ENCODE peak calls at places on chromosomes 12 and 14, in five cellular contexts. I, Q, U, E and R are unnamed samples. For H3K4me1, the result is how much of the 10 kb centered on the place peaks cover.

GRCh38 chr14:69059658-69060648 is 80.9 kb upstream of the ACTN1 start:
- DNase-seq in I (no peak), Q (no peak), U (no peak), E (peak), R (no peak)

GRCh38 chr12:67667276-67668073 is 18.9 kb downstream of the DYRK2 start:
- DNase-seq in I (no peak), Q (peak), U (peak), E (no peak), R (no peak)

GRCh38 chr14:68297871-68298468 is 478.4 kb downstream of the RAD51B start:
- DNase-seq in I (no peak), Q (no peak), U (no peak), E (peak), R (peak)

GRCh38 chr12:89863332-89863938 is 154.8 kb upstream of the ATP2B1 start:
- DNase-seq in I (no peak), Q (no peak), U (no peak), E (no peak), R (no peak)

GRCh38 chr12:16531623-16532022 is 74.3 kb downstream of the LMO3 start:
- DNase-seq in I (peak), Q (peak), U (no peak), E (no peak), R (peak)

GRCh38 chr12:87849074-87849473 is 180.1 kb downstream of the C12orf50 start:
- DNase-seq in I (no peak), Q (no peak), U (no peak), E (no peak), R (no peak)

GRCh38 chr12:57516617-57517153 is 3.6 kb downstream of the DDIT3 start:
- DNase-seq in I (no peak), Q (no peak), U (no peak), E (no peak), R (no peak)

GRCh38 chr14:69079188-69079742 is 73.7 kb downstream of the DCAF5 start:
- DNase-seq in I (no peak), Q (no peak), U (no peak), E (peak), R (peak)

GRCh38 chr14:105867961-105868599 is 341.7 kb downstream of the TMEM121 start:
- DNase-seq in I (peak), Q (peak), U (no peak), E (no peak), R (no peak)

GRCh38 chr12:11171953-11172675 is 1.1 kb downstream of the SMIM10L1 start:
- DNase-seq in I (no peak), Q (no peak), U (no peak), E (no peak), R (peak)

GRCh38 chr14:83291716-83292115 is 1758.1 kb upstream of the SEL1L start:
- DNase-seq in I (no peak), Q (no peak), U (no peak), E (no peak), R (no peak)

GRCh38 chr12:114400925-114401324 is 5.0 kb downstream of the TBX5 start:
- DNase-seq in I (no peak), Q (no peak), U (peak), E (no peak), R (no peak)

GRCh38 chr12:60278209-60278608 is 682.4 kb downstream of the SLC16A7 start:
- DNase-seq in I (no peak), Q (no peak), U (no peak), E (no peak), R (no peak)

GRCh38 chr12:43338848-43339526 is 213.0 kb downstream of the ADAMTS20 start:
- DNase-seq in I (no peak), Q (no peak), U (peak), E (peak), R (no peak)

GRCh38 chr14:53516261-53516774 is 363.2 kb upstream of the DDHD1 start:
- DNase-seq in I (no peak), Q (no peak), U (no peak), E (no peak), R (no peak)

GRCh38 chr12:3158851-3159465 is 81.8 kb downstream of the TSPAN9 start:
- DNase-seq in I (no peak), Q (no peak), U (no peak), E (no peak), R (peak)

GRCh38 chr12:12976366-12976765 is 23.7 kb downstream of the HEBP1 start:
- DNase-seq in I (no peak), Q (no peak), U (no peak), E (peak), R (no peak)

GRCh38 chr14:55771242-55772025 is 191.4 kb downstream of the KTN1 start:
- DNase-seq in I (no peak), Q (no peak), U (peak), E (no peak), R (no peak)

GRCh38 chr12:18158774-18159557 is 69.0 kb upstream of the RERGL start:
- DNase-seq in I (no peak), Q (no peak), U (no peak), E (peak), R (peak)

GRCh38 chr12:116152268-116152667 is 125.2 kb downstream of the MED13L start:
- DNase-seq in I (no peak), Q (no peak), U (no peak), E (no peak), R (peak)

GRCh38 chr12:124053855-124054254 is 80.8 kb downstream of the ZNF664 start:
- DNase-seq in I (no peak), Q (peak), U (peak), E (peak), R (peak)

GRCh38 chr12:58301337-58302122 is 360.2 kb downstream of the ATP23 start:
- DNase-seq in I (no peak), Q (no peak), U (no peak), E (no peak), R (peak)

GRCh38 chr14:34053666-34054065 is 102.8 kb upstream of the EGLN3 start:
- DNase-seq in I (no peak), Q (no peak), U (peak), E (no peak), R (no peak)

GRCh38 chr12:2877959-2878732 is 1.1 kb downstream of the RHNO1 start:
- DNase-seq in I (no peak), Q (no peak), U (no peak), E (no peak), R (no peak)

GRCh38 chr12:42296503-42297109 is 29.3 kb downstream of the ZCRB1 start:
- DNase-seq in I (no peak), Q (no peak), U (no peak), E (peak), R (peak)

GRCh38 chr14:61603736-61604135 is 91.6 kb upstream of the HIF1A start:
- DNase-seq in I (no peak), Q (no peak), U (no peak), E (no peak), R (no peak)

GRCh38 chr14:32330356-32331226 is 1.5 kb downstream of the AKAP6 start:
- DNase-seq in I (no peak), Q (no peak), U (no peak), E (no peak), R (peak)

GRCh38 chr14:102500190-102500661 is 9.3 kb downstream of the ANKRD9 start:
- DNase-seq in I (peak), Q (no peak), U (peak), E (no peak), R (no peak)

GRCh38 chr12:68745376-68745903 is 536 bp upstream of the SLC35E3 start:
- DNase-seq in I (no peak), Q (no peak), U (no peak), E (no peak), R (no peak)
- H3K4me3 ChIP-seq in I (peak), Q (peak), U (peak), E (peak), R (peak)

GRCh38 chr12:31324116-31324844 is 1.7 kb downstream of the SINHCAF start:
- DNase-seq in I (peak), Q (peak), U (peak), E (peak), R (peak)

GRCh38 chr12:31321565-31322228 is 4.3 kb downstream of the SINHCAF start:
- DNase-seq in I (no peak), Q (no peak), U (no peak), E (peak), R (no peak)

GRCh38 chr12:31322651-31323248 is 3.2 kb downstream of the SINHCAF start:
- DNase-seq in I (no peak), Q (no peak), U (no peak), E (no peak), R (peak)

GRCh38 chr12:31324845-31325523 is 966 bp downstream of the SINHCAF start:
- DNase-seq in I (peak), Q (peak), U (peak), E (peak), R (peak)

DNA sequence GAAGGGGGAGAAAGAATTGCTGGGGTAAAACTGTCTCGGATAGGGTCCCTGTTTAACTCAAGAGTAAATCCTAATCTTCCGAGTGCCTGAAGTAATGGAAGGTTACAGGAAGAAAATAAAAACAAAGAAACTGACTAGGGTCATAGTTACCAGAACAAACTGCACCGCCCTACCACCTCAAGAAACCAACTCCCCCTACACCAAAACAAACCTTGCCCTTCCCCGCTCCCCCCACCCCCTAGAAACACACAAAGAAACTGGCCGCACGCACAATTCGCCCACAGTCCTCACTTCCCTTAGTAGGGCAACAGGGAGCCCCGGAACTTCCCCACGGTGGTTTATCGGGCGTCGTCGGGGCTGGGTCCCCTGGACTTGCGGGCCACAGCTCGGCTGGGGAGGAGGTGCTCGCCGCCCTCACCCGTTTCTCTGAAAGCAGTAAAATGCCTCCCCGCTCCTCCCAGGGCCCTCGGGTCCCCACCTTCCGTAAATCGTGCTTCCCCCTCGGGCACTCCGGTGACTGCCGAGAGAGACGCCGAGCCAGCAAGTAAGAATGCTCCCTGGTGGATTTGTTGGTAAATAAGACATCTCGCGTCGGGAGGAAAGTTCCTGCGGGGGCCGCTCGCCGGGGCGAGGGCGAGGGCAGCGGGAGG is 2.4 kb downstream of the SINHCAF start:
- DNase-seq in I (no peak), Q (peak), U (peak), E (no peak), R (peak)
- H3K4me1 ChIP-seq in I (under half), Q (under half), U (under half), E (under half), R (under half)

GRCh38 chr12:7130791-7131501 is 775 bp downstream of the CLSTN3 start:
- DNase-seq in I (peak), Q (peak), U (no peak), E (peak), R (no peak)
- H3K4me3 ChIP-seq in I (peak), Q (peak), U (peak), E (peak), R (no peak)

GRCh38 chr12:63149884-63150254 is 1.1 kb downstream of the AVPR1A start:
- DNase-seq in I (no peak), Q (no peak), U (peak), E (no peak), R (no peak)

GRCh38 chr12:63150255-63151060 is 543 bp downstream of the AVPR1A start:
- DNase-seq in I (peak), Q (no peak), U (peak), E (no peak), R (no peak)

GRCh38 chr12:63144556-63144955 is 6.4 kb downstream of the AVPR1A start:
- DNase-seq in I (no peak), Q (no peak), U (no peak), E (no peak), R (no peak)
- H3K4me1 ChIP-seq in I (under half), Q (under half), U (under half), E (under half), R (under half)

GRCh38 chr14:99794156-99794780 is 1.1 kb downstream of the EML1 start:
- DNase-seq in I (no peak), Q (no peak), U (no peak), E (peak), R (no peak)
- H3K4me3 ChIP-seq in I (no peak), Q (peak), U (no peak), E (peak), R (peak)

DNA sequence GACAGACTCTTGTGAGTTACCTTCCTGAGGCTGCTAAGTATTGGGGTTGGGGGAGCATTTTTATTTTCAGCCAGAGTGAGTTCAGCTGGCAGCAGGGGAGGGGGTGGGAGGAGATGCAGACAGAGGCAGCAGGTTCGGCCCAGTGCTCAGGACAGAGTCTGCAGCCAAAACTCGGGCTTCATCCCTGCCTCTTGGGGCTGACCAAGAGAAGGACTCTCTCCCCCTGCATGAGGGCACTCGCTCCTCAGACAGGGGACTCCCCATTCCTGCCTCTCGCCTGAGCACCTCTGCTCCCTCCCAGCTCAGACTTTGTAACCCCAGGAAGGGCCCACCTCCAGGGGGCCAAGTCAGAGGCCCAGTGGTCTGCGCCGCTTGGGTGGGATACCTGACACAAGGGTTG is 1.1 kb upstream of the AKT1 start:
- DNase-seq in I (no peak), Q (no peak), U (no peak), E (no peak), R (no peak)
- H3K4me1 ChIP-seq in I (under half), Q (half or more), U (under half), E (under half), R (under half)

GRCh38 chr12:120639771-120640721 is at the start of gene CABP1:
- DNase-seq in I (peak), Q (peak), U (no peak), E (no peak), R (peak)
- H3K4me3 ChIP-seq in I (peak), Q (peak), U (no peak), E (peak), R (peak)

DNA sequence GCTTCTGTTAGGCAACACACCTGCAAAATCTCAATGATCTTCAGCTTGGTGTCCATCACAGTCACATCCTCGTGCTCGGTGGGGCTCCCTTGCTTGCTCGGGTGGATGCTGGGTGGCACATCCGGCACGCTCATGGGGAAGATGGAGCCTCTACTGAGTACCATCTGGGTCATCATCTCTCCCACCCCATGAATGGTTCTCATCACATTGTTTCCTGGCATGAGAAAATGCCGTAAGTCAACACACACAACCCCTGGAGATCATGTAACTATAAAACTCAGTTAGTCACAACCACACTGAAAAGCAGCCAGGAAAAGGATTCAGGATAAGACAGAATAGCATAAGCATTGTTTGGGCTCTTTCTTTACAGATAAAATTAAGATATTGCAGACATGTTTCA is 201.1 kb downstream of the ITPR2 start:
- DNase-seq in I (no peak), Q (no peak), U (no peak), E (peak), R (no peak)
- H3K4me1 ChIP-seq in I (under half), Q (under half), U (under half), E (half or more), R (under half)